ENCODE peak calls at places on chromosomes 6 and 20, in seven cellular contexts. S, L, M, B, T, O and V are unnamed samples.

GRCh38 chr6:77972334-77972733 is 319.5 kb downstream of the MEI4 start:
- DNase-seq in B (no peak), T (no peak), S (no peak), M (no peak), O (no peak), L (no peak), V (no peak)

GRCh38 chr6:22943331-22943730 is 374.0 kb downstream of the HDGFL1 start:
- DNase-seq in O (no peak), M (peak; percentile 66), S (no peak), B (no peak), T (no peak), L (no peak), V (no peak)

GRCh38 chr6:44217332-44218143 is 812 bp downstream of the MYMX start:
- DNase-seq in S (no peak), T (peak; percentile 92), O (no peak), M (no peak), B (peak; percentile 56), L (peak; percentile 85), V (peak; percentile 75)

GRCh38 chr6:132188865-132189264 is 212.4 kb downstream of the MOXD1 start:
- DNase-seq in L (no peak), M (peak; percentile 51), T (no peak), O (no peak), B (no peak), S (no peak), V (no peak)

GRCh38 chr6:4129446-4129845 is 5.9 kb downstream of the ECI2 start:
- DNase-seq in L (no peak), M (peak; percentile 51), B (no peak), O (no peak), T (no peak), S (no peak), V (no peak)

GRCh38 chr6:57268294-57268640 is 46.2 kb upstream of the RAB23 start:
- DNase-seq in L (no peak), T (no peak), B (no peak), M (no peak), S (no peak), O (no peak), V (no peak)

GRCh38 chr6:35811699-35811995 is 6.5 kb downstream of the LHFPL5 start:
- DNase-seq in O (no peak), B (no peak), S (no peak), L (no peak), M (no peak), T (no peak), V (no peak)

GRCh38 chr6:139625998-139626975 is 251.8 kb upstream of the CITED2 start:
- DNase-seq in S (no peak), M (no peak), L (no peak), T (no peak), B (peak; percentile 14), O (no peak), V (no peak)

DNA sequence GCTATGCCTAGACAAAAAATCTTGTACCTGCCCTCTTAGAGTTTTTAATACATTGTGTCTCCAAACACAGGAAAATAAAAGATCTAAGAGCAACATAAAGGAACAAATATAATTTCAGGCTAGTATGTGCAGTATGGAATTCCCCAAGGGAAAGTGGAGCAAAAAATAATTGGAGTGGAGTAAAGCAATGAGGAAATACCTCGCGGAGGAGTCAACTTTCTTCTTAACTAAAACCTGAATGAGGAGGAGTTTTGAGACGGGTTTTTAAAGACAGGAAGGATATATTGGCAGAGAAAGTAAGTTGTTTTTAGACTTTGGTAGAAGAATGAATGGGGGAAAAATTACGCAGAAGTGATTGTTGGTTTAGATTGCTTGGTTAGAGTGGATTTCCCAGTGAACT is 14.0 kb downstream of the HIVEP1 start:
- DNase-seq in B (no peak), L (no peak), M (peak; percentile 57), O (no peak), S (no peak), T (no peak), V (no peak)
- H3K27ac ChIP-seq in B (no peak overlapping the region), L (no peak overlapping the region), M (peak overlapping the region; percentile 18), O (no peak overlapping the region), S (peak overlapping the region; percentile 35), T (no peak overlapping the region), V (no peak overlapping the region)

DNA sequence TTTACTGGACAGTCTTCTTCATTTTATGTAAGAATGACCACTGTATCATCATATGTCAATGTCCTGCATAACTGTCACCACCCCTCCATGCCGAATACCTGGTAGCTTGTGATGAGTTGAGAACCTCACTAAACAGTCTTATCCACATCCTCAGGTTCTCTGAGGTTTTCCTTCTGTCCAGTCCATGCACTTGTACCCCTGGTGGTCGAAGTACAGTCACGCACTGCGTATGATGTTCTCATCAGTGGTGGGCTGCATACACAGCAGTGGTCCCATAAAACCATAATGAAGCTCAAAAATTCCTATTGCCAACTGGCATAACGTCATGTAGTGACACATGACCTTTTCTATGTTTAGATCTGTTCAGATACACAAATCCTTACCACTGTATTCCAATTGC is 31.2 kb upstream of the SDCBP2 start:
- DNase-seq in B (no peak), S (no peak), O (no peak), L (no peak), T (no peak), M (no peak), V (no peak)
- H3K27ac ChIP-seq in B (no peak overlapping the region), S (no peak overlapping the region), O (no peak overlapping the region), L (no peak overlapping the region), T (no peak overlapping the region), M (no peak overlapping the region), V (no peak overlapping the region)

GRCh38 chr6:130906736-130907381 is 79.7 kb downstream of the SMLR1 start:
- DNase-seq in T (no peak), B (no peak), L (no peak), O (no peak), M (peak; percentile 20), S (no peak), V (no peak)
- H3K27ac ChIP-seq in T (no peak overlapping the region), B (no peak overlapping the region), L (no peak overlapping the region), O (no peak overlapping the region), M (no peak overlapping the region), S (no peak overlapping the region), V (no peak overlapping the region)

DNA sequence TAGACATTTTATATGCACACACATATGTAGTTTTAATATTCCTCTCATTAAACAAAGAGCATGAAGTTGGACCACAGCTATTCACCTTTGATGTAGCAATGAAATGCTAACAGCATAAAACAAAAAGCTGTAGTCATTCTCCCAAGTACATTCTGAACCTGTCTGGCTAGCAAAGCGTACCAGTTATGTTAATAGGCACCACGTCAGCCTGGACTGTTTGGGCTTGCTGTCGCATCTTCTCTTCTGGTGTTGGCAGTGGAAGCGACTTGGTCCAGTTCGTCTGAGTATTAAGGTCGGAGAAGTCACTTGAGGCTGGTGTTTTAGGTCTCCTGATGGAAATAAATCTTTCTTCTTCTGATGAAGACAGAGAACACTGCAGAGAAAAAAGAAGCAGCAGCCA is 42.8 kb downstream of the HEBP2 start:
- DNase-seq in B (no peak), M (no peak), O (no peak), T (no peak), L (no peak), S (no peak), V (no peak)
- H3K27ac ChIP-seq in B (no peak overlapping the region), M (no peak overlapping the region), O (no peak overlapping the region), T (no peak overlapping the region), L (no peak overlapping the region), S (no peak overlapping the region), V (no peak overlapping the region)